ENCODE peak calls at places on chromosomes 5 and 9, in four cellular contexts. V is stomach, C is IMR-90, O is cardiac fibroblast. Q is an unnamed sample.

GRCh38 chr5:138953370-138954256 is 78.5 kb upstream of the LRRTM2 start:
- DNase-seq in V (peak), C (peak), O (peak), Q (peak)

GRCh38 chr5:31824886-31825774 is 186.2 kb downstream of the PDZD2 start:
- DNase-seq in V (peak), C (peak), O (peak), Q (peak)

GRCh38 chr9:93589688-93590087 is 13.3 kb downstream of the PHF2 start:
- DNase-seq in V (no peak), C (peak), O (peak), Q (no peak)

GRCh38 chr9:72041775-72042194 is 18.6 kb downstream of the C9orf57 start:
- DNase-seq in V (no peak), C (peak), O (peak), Q (no peak)

GRCh38 chr5:172699999-172700685 is 59.1 kb downstream of the NEURL1B start:
- DNase-seq in V (no peak), C (no peak), O (no peak), Q (no peak)

GRCh38 chr9:31259824-31260223 is 1124.6 kb upstream of the ACO1 start:
- DNase-seq in V (no peak), C (no peak), O (no peak), Q (no peak)

GRCh38 chr5:180367991-180368390 is 14.9 kb upstream of the GFPT2 start:
- DNase-seq in V (no peak), C (no peak), O (no peak), Q (no peak)

GRCh38 chr9:127131871-127132270 is 9.4 kb upstream of the ANGPTL2 start:
- DNase-seq in V (peak), C (peak), O (peak), Q (no peak)

GRCh38 chr9:129422843-129423700 is 197.8 kb downstream of the C9orf50 start:
- DNase-seq in V (no peak), C (peak), O (peak), Q (no peak)

GRCh38 chr5:171623551-171624097 is 162.0 kb upstream of the SMIM23 start:
- DNase-seq in V (no peak), C (no peak), O (no peak), Q (no peak)

GRCh38 chr5:39058984-39059565 is 15.1 kb downstream of the RICTOR start:
- DNase-seq in V (no peak), C (no peak), O (no peak), Q (no peak)

GRCh38 chr5:39055760-39056393 is 18.3 kb downstream of the RICTOR start:
- DNase-seq in V (no peak), C (no peak), O (no peak), Q (no peak)

GRCh38 chr5:39055027-39055759 is 19.0 kb downstream of the RICTOR start:
- DNase-seq in V (no peak), C (no peak), O (no peak), Q (no peak)

GRCh38 chr5:39058178-39058577 is 16.0 kb downstream of the RICTOR start:
- DNase-seq in V (no peak), C (no peak), O (no peak), Q (no peak)

GRCh38 chr5:39057745-39058144 is 16.5 kb downstream of the RICTOR start:
- DNase-seq in V (no peak), C (no peak), O (no peak), Q (no peak)
- H3K4me3 ChIP-seq in V (no peak), C (peak), O (peak), Q (no peak)

GRCh38 chr9:12813960-12814876 is 39.4 kb downstream of the LURAP1L start:
- DNase-seq in V (peak), C (peak), O (peak), Q (peak)
- TF ChIP-seq CTCF in V (no peak), C (peak), O (peak), Q (no peak)

GRCh38 chr9:89477395-89477794 is 20.5 kb downstream of the SEMA4D start:
- DNase-seq in V (peak), C (no peak), O (no peak), Q (no peak)
- H3K4me3 ChIP-seq in V (no peak), C (no peak), O (no peak), Q (peak)

DNA sequence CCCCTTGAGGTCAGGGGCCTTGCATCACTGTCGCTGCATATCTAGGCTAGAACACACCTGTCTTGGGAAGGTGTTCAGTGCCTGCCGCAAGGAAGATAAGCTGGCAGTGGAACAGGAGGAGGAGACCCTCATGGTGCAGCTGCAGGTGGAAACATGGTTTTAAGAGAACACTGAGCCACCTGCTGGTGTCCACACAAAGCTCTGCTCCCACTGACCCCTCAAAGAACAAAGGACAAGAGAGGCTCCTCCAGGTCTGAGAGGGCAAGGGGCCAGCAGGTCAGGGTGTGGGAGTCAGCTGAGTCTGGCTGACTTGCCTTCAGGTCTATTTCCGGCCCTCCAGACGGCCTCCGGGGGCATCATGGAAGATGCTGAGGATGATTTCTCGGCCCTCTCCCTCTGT is 210.1 kb upstream of the TBCA start:
- DNase-seq in V (no peak), C (no peak), O (no peak), Q (no peak)
- TF ChIP-seq CTCF in V (no peak), C (no peak), O (no peak), Q (no peak)

GRCh38 chr5:37834542-37835399 is 5.1 kb downstream of the GDNF start:
- DNase-seq in V (no peak), C (no peak), O (no peak), Q (no peak)
- H3K4me3 ChIP-seq in V (peak), C (no peak), O (peak), Q (no peak)

GRCh38 chr5:169116961-169117461 is 183.9 kb downstream of the SLIT3 start:
- DNase-seq in V (no peak), C (no peak), O (peak), Q (no peak)
- TF ChIP-seq CTCF in V (no peak), C (no peak), O (no peak), Q (peak)

DNA sequence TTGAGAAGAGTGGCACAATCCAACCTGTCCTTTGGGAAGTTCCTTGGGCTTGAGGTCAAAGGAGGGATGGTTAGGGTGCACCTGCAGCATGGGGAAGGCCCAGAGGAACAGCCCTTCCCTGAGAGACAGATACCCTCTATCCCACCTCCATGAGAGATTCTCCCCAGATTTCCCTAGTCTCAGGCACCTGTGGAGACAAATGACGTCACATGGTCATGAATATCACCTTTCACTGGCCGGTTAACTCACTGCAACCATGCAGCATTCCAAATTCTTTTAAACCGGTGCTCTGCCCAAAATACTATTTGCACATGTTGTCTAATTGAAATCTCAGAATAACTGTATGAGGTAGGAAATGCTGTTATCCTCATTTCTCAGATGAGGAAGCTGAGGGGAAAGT is 15.6 kb upstream of the TRIO start:
- DNase-seq in V (no peak), C (no peak), O (no peak), Q (no peak)
- H3K4me3 ChIP-seq in V (no peak), C (no peak), O (no peak), Q (no peak)